ENCODE peak calls at places on chromosome 22, in five cellular contexts. L is astrocyte; A is CD8-positive, alpha-beta T cell; H is breast epithelium; R is right lobe of liver. G is an unnamed sample.

GRCh38 chr22:38115423-38116205 is 5.1 kb upstream of the BAIAP2L2 start:
- DNase-seq in L (no peak), A (no peak), H (no peak), R (no peak), G (no peak)

GRCh38 chr22:48152154-48152775 is 1389.8 kb downstream of the TBC1D22A start:
- DNase-seq in L (no peak), A (no peak), H (no peak), R (no peak), G (no peak)

GRCh38 chr22:49699476-49699875 is 128.2 kb downstream of the BRD1 start:
- DNase-seq in L (no peak), A (no peak), H (peak), R (no peak), G (no peak)

GRCh38 chr22:40535642-40536041 is 100.9 kb downstream of the MRTFA start:
- DNase-seq in L (no peak), A (no peak), H (no peak), R (no peak), G (no peak)

GRCh38 chr22:38890377-38890776 is 18.4 kb upstream of the CBX6 start:
- DNase-seq in L (no peak), A (no peak), H (no peak), R (no peak), G (no peak)

GRCh38 chr22:18947905-18948304 is 11.8 kb upstream of the PRODH start:
- DNase-seq in L (no peak), A (no peak), H (peak), R (peak), G (no peak)

GRCh38 chr22:19402642-19403191 is 28.8 kb downstream of the HIRA start:
- DNase-seq in L (no peak), A (no peak), H (no peak), R (no peak), G (no peak)

GRCh38 chr22:19713650-19714319 is 518 bp upstream of the SEPTIN5 start:
- DNase-seq in L (no peak), A (no peak), H (no peak), R (no peak), G (no peak)

GRCh38 chr22:42863349-42863911 is 6.4 kb upstream of the ARFGAP3 start:
- DNase-seq in L (peak), A (no peak), H (no peak), R (no peak), G (peak)

GRCh38 chr22:41442240-41442792 is 4.3 kb downstream of the TOB2 start:
- DNase-seq in L (no peak), A (no peak), H (no peak), R (no peak), G (no peak)

GRCh38 chr22:49718396-49718795 is 109.3 kb downstream of the BRD1 start:
- DNase-seq in L (no peak), A (no peak), H (peak), R (no peak), G (no peak)

GRCh38 chr22:41491379-41492100 is 22.6 kb downstream of the ACO2 start:
- DNase-seq in L (peak), A (no peak), H (no peak), R (no peak), G (peak)

GRCh38 chr22:41687901-41688364 is 734 bp downstream of the SNU13 start:
- DNase-seq in L (peak), A (no peak), H (no peak), R (peak), G (peak)

GRCh38 chr22:29632672-29633071 is 29.2 kb downstream of the NF2 start:
- DNase-seq in L (no peak), A (no peak), H (no peak), R (no peak), G (no peak)

GRCh38 chr22:19691721-19692341 is 22.5 kb upstream of the SEPTIN5 start:
- DNase-seq in L (peak), A (no peak), H (peak), R (no peak), G (peak)

GRCh38 chr22:29043906-29044575 is 17.6 kb downstream of the C22orf31 start:
- DNase-seq in L (peak), A (no peak), H (no peak), R (no peak), G (peak)

GRCh38 chr22:37492428-37493344 is 6.5 kb upstream of the MFNG start:
- DNase-seq in L (peak), A (peak), H (no peak), R (no peak), G (peak)

GRCh38 chr22:39434243-39434653 is 22.6 kb upstream of the MGAT3 start:
- DNase-seq in L (no peak), A (no peak), H (no peak), R (peak), G (no peak)

GRCh38 chr22:39178206-39179111 is 26.0 kb upstream of the CBX7 start:
- DNase-seq in L (peak), A (no peak), H (no peak), R (no peak), G (peak)

GRCh38 chr22:50146440-50147228 is 23.9 kb upstream of the PANX2 start:
- DNase-seq in L (peak), A (no peak), H (no peak), R (peak), G (peak)

GRCh38 chr22:46638601-46639431 is 18.6 kb downstream of the GRAMD4 start:
- DNase-seq in L (peak), A (no peak), H (no peak), R (peak), G (peak)

GRCh38 chr22:38180841-38181452 is 683 bp downstream of the PLA2G6 start:
- DNase-seq in L (no peak), A (peak), H (no peak), R (peak), G (peak)

GRCh38 chr22:39537981-39538380 is 5.4 kb upstream of the RPS19BP1 start:
- DNase-seq in L (no peak), A (no peak), H (no peak), R (no peak), G (no peak)

GRCh38 chr22:40534379-40535188 is 101.9 kb downstream of the MRTFA start:
- DNase-seq in L (peak), A (no peak), H (no peak), R (no peak), G (peak)

GRCh38 chr22:19179472-19180048 is 1.0 kb upstream of the SLC25A1 start:
- DNase-seq in L (peak), A (no peak), H (peak), R (peak), G (peak)

GRCh38 chr22:48717076-48717810 is 1110.4 kb downstream of the BRD1 start:
- DNase-seq in L (no peak), A (no peak), H (no peak), R (peak), G (no peak)

GRCh38 chr22:37552560-37553163 is 7.6 kb upstream of the CDC42EP1 start:
- DNase-seq in L (peak), A (no peak), H (no peak), R (no peak), G (peak)

GRCh38 chr22:48921411-48921903 is 906.2 kb downstream of the BRD1 start:
- DNase-seq in L (no peak), A (peak), H (no peak), R (no peak), G (no peak)

GRCh38 chr22:40417041-40417440 is 46.6 kb downstream of the SGSM3 start:
- DNase-seq in L (no peak), A (no peak), H (peak), R (no peak), G (no peak)

GRCh38 chr22:32100711-32101110 is 57.6 kb downstream of the SLC5A1 start:
- DNase-seq in L (no peak), A (no peak), H (no peak), R (no peak), G (no peak)
- H3K4me3 ChIP-seq in L (no peak), A (no peak), H (no peak), R (no peak), G (no peak)

DNA sequence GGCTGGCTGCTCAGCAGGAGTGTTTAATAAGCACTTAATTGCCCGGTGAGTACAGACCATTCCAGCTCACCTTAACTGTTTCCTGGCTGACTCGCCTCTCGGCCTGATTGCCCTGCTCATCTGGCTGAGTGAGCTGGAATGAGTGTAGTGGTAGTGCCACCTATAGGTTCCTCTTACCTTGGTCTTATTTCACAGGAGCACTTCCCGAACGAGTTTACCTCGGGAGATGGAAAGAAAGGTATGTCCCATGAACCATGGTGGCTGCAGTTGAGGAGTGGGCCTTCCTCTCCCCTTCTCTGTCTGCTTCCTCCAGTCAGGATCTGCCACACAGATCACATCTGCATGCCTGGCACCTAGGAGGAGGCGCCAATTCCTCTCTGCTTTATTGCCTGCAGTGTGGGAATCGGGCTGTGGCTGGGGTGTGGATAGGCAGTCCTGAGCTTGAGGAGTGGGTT is 26.7 kb downstream of the UPB1 start:
- DNase-seq in L (peak), A (peak), H (no peak), R (peak), G (peak)
- TF ChIP-seq CTCF in L (peak), A (no peak), H (no peak), R (peak), G (peak)

GRCh38 chr22:17778412-17778976 is 4.2 kb upstream of the BID start:
- DNase-seq in L (no peak), A (no peak), H (no peak), R (no peak), G (no peak)

GRCh38 chr22:17779286-17780115 is 5.2 kb upstream of the BID start:
- DNase-seq in L (no peak), A (no peak), H (no peak), R (no peak), G (no peak)

GRCh38 chr22:17775781-17776470 is 1.7 kb upstream of the BID start:
- DNase-seq in L (no peak), A (no peak), H (no peak), R (no peak), G (no peak)

GRCh38 chr22:17777005-17777716 is 2.9 kb upstream of the BID start:
- DNase-seq in L (no peak), A (peak), H (no peak), R (peak), G (no peak)

DNA sequence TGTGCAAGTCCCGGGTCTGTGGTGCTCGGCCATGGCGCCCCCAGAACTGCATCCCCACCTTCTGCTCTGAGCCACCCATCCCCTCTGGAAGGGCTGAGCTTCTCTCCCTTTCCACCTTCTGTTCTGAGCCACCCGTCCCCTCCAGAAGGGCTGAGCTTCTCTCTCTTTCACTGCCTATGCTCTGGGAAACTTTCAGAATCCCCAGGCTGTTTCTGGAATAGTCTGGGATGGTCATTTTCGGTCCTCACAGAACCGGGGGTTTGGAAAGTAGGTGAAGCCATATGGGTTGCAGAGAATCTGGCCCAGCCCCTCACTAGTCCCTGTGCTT is 3.4 kb upstream of the BID start:
- DNase-seq in L (no peak), A (no peak), H (no peak), R (no peak), G (no peak)
- H3K4me3 ChIP-seq in L (no peak), A (peak), H (peak), R (peak), G (no peak)

DNA sequence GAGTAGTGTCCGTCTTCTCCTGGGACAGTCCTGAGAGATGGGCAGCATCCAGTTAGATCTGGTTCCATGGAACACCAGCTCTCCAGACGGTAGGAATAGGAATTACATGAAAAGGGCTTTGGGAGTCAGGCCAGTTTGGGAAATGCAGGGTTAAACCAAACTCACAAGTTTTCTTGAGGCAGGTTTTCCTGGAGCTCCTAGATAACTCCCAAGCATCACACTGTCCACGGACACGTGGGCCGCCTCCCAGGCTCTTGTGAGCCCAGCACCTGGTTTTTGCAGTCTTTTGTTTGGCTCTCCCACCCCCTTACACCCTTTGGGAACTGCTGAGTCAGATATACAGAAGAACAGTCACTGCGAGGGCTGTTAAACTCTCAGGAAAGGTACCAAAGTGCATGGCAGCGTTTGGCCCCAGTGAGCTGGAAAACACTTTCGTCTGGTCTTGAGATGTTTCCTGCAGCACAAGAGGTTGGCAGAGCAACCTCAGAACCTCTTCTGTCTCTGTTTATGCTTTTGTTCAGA is 90.0 kb downstream of the BCR start:
- DNase-seq in L (no peak), A (no peak), H (no peak), R (no peak), G (peak)
- TF ChIP-seq CTCF in L (peak), A (no peak), H (no peak), R (no peak), G (peak)

GRCh38 chr22:45083659-45084305 is 74.0 kb upstream of the PHF21B start:
- DNase-seq in L (peak), A (no peak), H (no peak), R (no peak), G (peak)
- H3K4me3 ChIP-seq in L (no peak), A (no peak), H (no peak), R (no peak), G (no peak)